ENCODE peak calls at places on chromosomes 6 and 20, in four cellular contexts. Q, D, T and O are unnamed samples.

GRCh38 chr20:59587570-59587969 is 16.8 kb upstream of the PHACTR3 start:
- DNase-seq in Q (no peak), D (no peak), T (no peak), O (no peak)

GRCh38 chr6:4114123-4114522 is 21.3 kb downstream of the ECI2 start:
- DNase-seq in Q (no peak), D (no peak), T (no peak), O (no peak)

GRCh38 chr20:1783245-1783644 is 112.0 kb upstream of the SIRPA start:
- DNase-seq in Q (no peak), D (no peak), T (no peak), O (no peak)

GRCh38 chr6:53465732-53466131 is 79.2 kb downstream of the GCLC start:
- DNase-seq in Q (no peak), D (no peak), T (no peak), O (peak)

GRCh38 chr20:50271674-50272412 is 81.2 kb downstream of the CEBPB start:
- DNase-seq in Q (no peak), D (no peak), T (no peak), O (no peak)

GRCh38 chr20:25525857-25526256 is 59.5 kb downstream of the NINL start:
- DNase-seq in Q (no peak), D (peak), T (no peak), O (no peak)

GRCh38 chr20:14860410-14860814 is 523.0 kb upstream of the FLRT3 start:
- DNase-seq in Q (no peak), D (no peak), T (no peak), O (no peak)

GRCh38 chr6:4637691-4638433 is 138.3 kb upstream of the CDYL start:
- DNase-seq in Q (no peak), D (peak), T (no peak), O (no peak)

GRCh38 chr6:168163096-168163731 is 84.2 kb upstream of the FRMD1 start:
- DNase-seq in Q (no peak), D (peak), T (no peak), O (no peak)

GRCh38 chr6:139374357-139375238 is at the start of gene CITED2:
- DNase-seq in Q (peak), D (peak), T (peak), O (peak)

GRCh38 chr6:2229742-2230141 is 15.7 kb downstream of the GMDS start:
- DNase-seq in Q (no peak), D (no peak), T (no peak), O (no peak)

GRCh38 chr6:163148781-163149534 is 265.6 kb upstream of the QKI start:
- DNase-seq in Q (no peak), D (no peak), T (no peak), O (peak)

GRCh38 chr6:110392727-110393126 is 22.6 kb downstream of the DDO start:
- DNase-seq in Q (no peak), D (no peak), T (no peak), O (no peak)

GRCh38 chr6:80543151-80543550 is 436.7 kb downstream of the BCKDHB start:
- DNase-seq in Q (no peak), D (no peak), T (no peak), O (no peak)

GRCh38 chr20:62254021-62254724 is 15.9 kb downstream of the OSBPL2 start:
- DNase-seq in Q (no peak), D (no peak), T (no peak), O (no peak)

GRCh38 chr20:36499723-36500501 is 41.4 kb upstream of the MYL9 start:
- DNase-seq in Q (no peak), D (peak), T (no peak), O (peak)

GRCh38 chr20:4830696-4831095 is 109.0 kb downstream of the PRND start:
- DNase-seq in Q (no peak), D (no peak), T (no peak), O (no peak)

GRCh38 chr6:39999006-39999867 is 65.0 kb upstream of the MOCS1 start:
- DNase-seq in Q (no peak), D (no peak), T (no peak), O (no peak)

GRCh38 chr6:89348372-89348771 is 4.2 kb downstream of the UBE2J1 start:
- DNase-seq in Q (no peak), D (no peak), T (no peak), O (no peak)

GRCh38 chr6:170088349-170088951 is 202.4 kb downstream of the DLL1 start:
- DNase-seq in Q (no peak), D (no peak), T (peak), O (peak)

GRCh38 chr20:858011-858410 is 24.5 kb downstream of the FAM110A start:
- DNase-seq in Q (no peak), D (no peak), T (no peak), O (no peak)

GRCh38 chr6:16716450-16716858 is 44.8 kb downstream of the ATXN1 start:
- DNase-seq in Q (no peak), D (no peak), T (no peak), O (no peak)

GRCh38 chr20:47008842-47009518 is 114.3 kb downstream of the EYA2 start:
- DNase-seq in Q (no peak), D (no peak), T (no peak), O (no peak)

GRCh38 chr6:25010917-25011625 is 75.3 kb upstream of the RIPOR2 start:
- DNase-seq in Q (no peak), D (peak), T (no peak), O (no peak)

GRCh38 chr6:16511048-16511660 is 250.1 kb downstream of the ATXN1 start:
- DNase-seq in Q (no peak), D (peak), T (no peak), O (no peak)

GRCh38 chr6:106890447-106890846 is 84.1 kb downstream of the CD24 start:
- DNase-seq in Q (no peak), D (no peak), T (no peak), O (no peak)

GRCh38 chr20:40009542-40009941 is 679.5 kb downstream of the MAFB start:
- DNase-seq in Q (no peak), D (no peak), T (no peak), O (no peak)

GRCh38 chr6:45423901-45424627 is 46.3 kb upstream of the SUPT3H start:
- DNase-seq in Q (peak), D (no peak), T (no peak), O (peak)

GRCh38 chr6:40586369-40586768 is 795 bp downstream of the LRFN2 start:
- DNase-seq in Q (no peak), D (no peak), T (no peak), O (no peak)

GRCh38 chr20:31835977-31836852 is 9.2 kb downstream of the FOXS1 start:
- DNase-seq in Q (no peak), D (peak), T (no peak), O (peak)

GRCh38 chr6:13362432-13362831 is 34.1 kb upstream of the TBC1D7 start:
- DNase-seq in Q (no peak), D (peak), T (no peak), O (no peak)

GRCh38 chr6:187252-187840 is 104.9 kb upstream of the DUSP22 start:
- DNase-seq in Q (no peak), D (no peak), T (no peak), O (peak)

GRCh38 chr6:293185-294174 is 1.2 kb downstream of the DUSP22 start:
- DNase-seq in Q (no peak), D (no peak), T (no peak), O (peak)

GRCh38 chr6:106110167-106110826 is 24.2 kb downstream of the PRDM1 start:
- DNase-seq in Q (no peak), D (no peak), T (no peak), O (no peak)

GRCh38 chr6:16594849-16595248 is 166.4 kb downstream of the ATXN1 start:
- DNase-seq in Q (no peak), D (no peak), T (no peak), O (no peak)